ENCODE peak calls at places on chromosomes 13 and 19, in five cellular contexts. C, T, O, G and N are unnamed samples.
A peak's percentile ranks its signal among the peaks of the same experiment; 100 is the strongest.

GRCh38 chr13:51625555-51626345 is 41.5 kb downstream of the WDFY2 start:
- DNase-seq in C (peak; percentile 72), T (no peak), O (peak; percentile 69), G (no peak), N (no peak)

GRCh38 chr19:7505682-7506384 is 10.1 kb upstream of the ZNF358 start:
- DNase-seq in C (peak; percentile 74), T (no peak), O (no peak), G (no peak), N (no peak)

GRCh38 chr13:94305463-94305862 is 174.0 kb downstream of the DCT start:
- DNase-seq in C (peak; percentile 45), T (no peak), O (peak; percentile 88), G (no peak), N (peak; percentile 94)

GRCh38 chr19:46181386-46181774 is 33.3 kb downstream of the IGFL2 start:
- DNase-seq in C (no peak), T (no peak), O (peak; percentile 37), G (no peak), N (peak; percentile 19)

GRCh38 chr19:2618611-2619010 is 83.9 kb downstream of the GNG7 start:
- DNase-seq in C (no peak), T (no peak), O (peak; percentile 84), G (no peak), N (no peak)

GRCh38 chr19:9793051-9793591 is 24.6 kb upstream of the ZNF846 start:
- DNase-seq in C (peak; percentile 74), T (peak; percentile 48), O (peak; percentile 42), G (no peak), N (peak; percentile 65)

GRCh38 chr13:77820431-77821149 is 98.0 kb downstream of the EDNRB start:
- DNase-seq in C (no peak), T (no peak), O (no peak), G (no peak), N (no peak)

GRCh38 chr13:95087746-95088305 is 213.4 kb downstream of the ABCC4 start:
- DNase-seq in C (no peak), T (no peak), O (peak; percentile 71), G (no peak), N (peak; percentile 79)

GRCh38 chr19:33500586-33500985 is 21.0 kb downstream of the PEPD start:
- DNase-seq in C (no peak), T (no peak), O (no peak), G (no peak), N (no peak)

GRCh38 chr13:104773775-104774174 is 1707.6 kb upstream of the SLC10A2 start:
- DNase-seq in C (no peak), T (no peak), O (peak; percentile 82), G (no peak), N (peak; percentile 82)

GRCh38 chr19:49327878-49328544 is 3.0 kb upstream of the SLC6A16 start:
- DNase-seq in C (no peak), T (no peak), O (peak; percentile 49), G (no peak), N (peak; percentile 61)
- TF ChIP-seq CTCF in C (peak; percentile 52), T (peak; percentile 26), O (peak; percentile 76), G (peak; percentile 61), N (peak; percentile 75)

GRCh38 chr19:1469200-1469935 is 9.6 kb downstream of the C19orf25 start:
- DNase-seq in C (no peak), T (no peak), O (peak; percentile 56), G (no peak), N (no peak)
- H3K4me3 ChIP-seq in C (no peak overlapping the region), T (no peak overlapping the region), O (peak overlapping the region; percentile 38), G (no peak overlapping the region), N (no peak overlapping the region)

DNA sequence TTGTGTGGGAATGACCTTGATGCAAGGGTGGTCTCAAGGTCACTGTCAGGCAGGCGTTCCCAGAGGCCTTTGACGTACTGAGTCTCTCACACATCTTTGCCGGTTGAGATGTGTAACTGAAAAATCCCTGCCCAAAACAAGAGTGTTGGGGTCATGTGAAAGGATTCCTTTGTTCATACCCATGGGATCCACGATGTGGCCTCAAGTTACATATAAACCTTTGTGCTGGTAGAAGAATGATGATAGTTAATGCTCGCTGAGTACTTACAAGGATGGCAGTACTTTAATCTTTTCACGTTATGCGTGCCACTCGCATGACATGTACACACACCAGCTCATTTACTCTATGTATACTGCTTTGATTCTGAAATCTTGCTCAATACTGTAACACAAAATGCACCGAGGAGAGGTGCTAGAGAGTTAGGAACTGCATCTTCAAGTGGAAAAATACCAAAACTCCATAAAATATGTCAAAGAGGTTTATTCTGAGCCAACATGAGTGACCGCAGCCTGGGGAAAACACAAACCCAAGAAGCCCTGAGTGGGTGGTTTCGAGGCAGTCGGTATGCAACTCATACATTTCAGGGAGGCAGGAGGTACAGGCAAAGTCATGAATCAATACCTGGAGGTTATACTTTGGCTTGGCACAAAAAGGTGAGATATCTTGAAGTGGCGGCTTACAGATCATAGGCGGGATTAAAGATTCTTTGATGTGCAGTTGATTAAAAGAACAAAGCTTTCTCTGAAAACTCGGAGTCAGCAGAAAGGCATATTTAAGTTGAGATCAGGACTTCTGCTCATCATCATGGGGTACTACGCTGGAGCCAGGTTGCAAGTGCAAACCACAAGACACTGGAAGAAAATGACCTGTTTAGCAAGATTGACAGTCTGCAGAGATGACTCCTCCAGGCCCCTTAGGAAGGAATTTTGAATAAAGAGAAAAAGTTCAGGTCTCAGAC is 87.3 kb upstream of the ARHGEF7 start:
- DNase-seq in C (no peak), T (no peak), O (no peak), G (no peak), N (no peak)
- TF ChIP-seq CTCF in C (no peak), T (no peak), O (no peak), G (no peak), N (no peak)

DNA sequence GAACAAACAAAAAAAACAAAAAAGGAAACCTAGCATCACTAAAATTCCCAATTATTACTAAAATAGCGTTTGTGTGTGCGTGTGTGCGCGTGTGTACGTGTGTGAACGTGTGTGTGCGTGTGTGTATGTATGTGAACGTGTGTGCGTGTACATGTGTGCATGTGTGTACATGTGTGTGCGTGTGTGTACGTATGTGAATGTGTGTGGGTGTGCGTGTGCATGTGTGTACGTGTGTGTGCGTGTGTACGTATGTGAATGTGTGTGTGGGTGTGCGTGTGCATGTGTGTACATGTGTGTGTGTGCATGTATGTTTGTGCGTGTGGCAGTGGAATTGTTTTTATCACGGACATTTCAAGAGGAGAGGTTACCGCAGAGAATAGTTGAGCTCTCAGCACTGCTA is 21.6 kb downstream of the CATSPERD start:
- DNase-seq in C (no peak), T (no peak), O (no peak), G (no peak), N (no peak)
- H3K4me3 ChIP-seq in C (no peak overlapping the region), T (no peak overlapping the region), O (no peak overlapping the region), G (no peak overlapping the region), N (no peak overlapping the region)

DNA sequence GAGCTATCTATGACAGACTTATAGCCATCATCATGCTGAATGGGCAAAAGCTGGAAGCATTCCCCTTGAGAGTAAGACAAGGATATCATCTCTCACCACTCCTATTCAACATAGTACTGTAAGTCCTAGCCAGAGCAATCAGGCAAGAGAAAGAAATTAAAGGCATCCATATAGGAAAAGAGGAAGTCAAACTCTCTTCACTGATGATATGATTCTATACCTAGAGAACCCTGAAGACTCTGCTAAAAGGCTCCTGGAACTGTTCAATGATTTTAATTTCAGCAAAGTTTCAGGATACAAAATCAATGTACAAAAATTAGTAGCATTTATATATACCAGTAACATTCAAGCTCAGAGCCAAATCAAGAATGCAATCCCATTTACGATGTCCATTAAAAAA is 21.7 kb upstream of the C1QTNF9B start:
- DNase-seq in C (no peak), T (no peak), O (no peak), G (no peak), N (no peak)
- TF ChIP-seq CTCF in C (no peak), T (no peak), O (no peak), G (no peak), N (no peak)

DNA sequence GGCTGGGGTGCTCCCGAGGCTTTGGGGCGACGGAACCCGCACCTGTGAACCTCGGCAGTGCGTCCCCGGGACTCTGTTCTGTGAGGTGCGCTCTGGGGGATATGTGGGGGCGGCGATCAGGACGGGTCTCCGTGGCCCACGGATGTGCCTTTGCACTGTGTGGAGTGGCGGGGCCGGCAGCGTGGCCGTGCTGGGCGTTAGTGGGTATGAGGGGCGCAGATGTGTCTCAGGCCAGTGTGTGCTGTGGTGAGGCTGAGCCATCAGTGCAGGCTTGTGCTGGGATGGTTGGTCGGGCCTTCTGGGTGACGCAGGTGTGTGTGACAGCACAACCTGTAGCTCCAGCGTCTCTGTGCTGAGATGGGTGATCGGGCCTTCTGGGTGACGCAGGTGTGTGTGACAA is 16.9 kb downstream of the ZNF331 start:
- DNase-seq in C (no peak), T (no peak), O (no peak), G (no peak), N (no peak)
- H3K4me3 ChIP-seq in C (peak overlapping the region; percentile 40), T (peak overlapping the region; percentile 65), O (peak overlapping the region; percentile 50), G (peak overlapping the region; percentile 52), N (peak overlapping the region; percentile 74)